ENCODE peak calls at places on chromosome 12, in ten cellular contexts. J is bronchial epithelial cell; R is fibroblast of pulmonary artery; A is stimulated activated CD4-positive, alpha-beta T cell treated with anti-CD3 and anti-CD28 coated beads, TNF-alpha, amount 100 ng/mL, for 24 hours; O is M059J; M is AML-193; C is D341Med; Y is lung microvascular endothelial cell; L is T-helper 2 cell; Q is COR-L47. F is an unnamed sample.

GRCh38 chr12:93873561-93873960 is 196.4 kb downstream of the CRADD start:
- DNase-seq in J (no peak), R (no peak), A (no peak), O (no peak), M (no peak), C (no peak), Y (no peak), L (no peak), Q (no peak), F (no peak)

GRCh38 chr12:48956279-48957140 is 777 bp downstream of the ARF3 start:
- DNase-seq in J (peak; percentile 95), R (peak; percentile 98), A (no peak), O (peak; percentile 97), M (peak; percentile 79), C (peak; percentile 90), Y (peak; percentile 98), L (no peak), Q (peak; percentile 89), F (peak; percentile 13)

GRCh38 chr12:97758586-97758985 is 296.0 kb downstream of the RMST start:
- DNase-seq in J (no peak), R (no peak), A (no peak), O (no peak), M (no peak), C (no peak), Y (no peak), L (no peak), Q (no peak), F (no peak)

GRCh38 chr12:93741741-93742085 is 64.5 kb downstream of the CRADD start:
- DNase-seq in J (no peak), R (no peak), A (no peak), O (peak; percentile 66), M (no peak), C (no peak), Y (peak; percentile 52), L (no peak), Q (no peak), F (no peak)

GRCh38 chr12:124603143-124603542 is 35.7 kb upstream of the NCOR2 start:
- DNase-seq in J (no peak), R (no peak), A (no peak), O (no peak), M (no peak), C (no peak), Y (no peak), L (no peak), Q (no peak), F (no peak)

GRCh38 chr12:72094490-72094889 is 155.8 kb downstream of the TPH2 start:
- DNase-seq in J (no peak), R (no peak), A (no peak), O (no peak), M (no peak), C (no peak), Y (no peak), L (no peak), Q (no peak), F (no peak)

GRCh38 chr12:75656650-75657049 is 145.2 kb upstream of the KRR1 start:
- DNase-seq in J (peak; percentile 99), R (peak; percentile 89), A (no peak), O (peak; percentile 89), M (no peak), C (no peak), Y (peak; percentile 94), L (no peak), Q (no peak), F (no peak)

GRCh38 chr12:113162102-113163029 is 12.8 kb downstream of the CFAP73 start:
- DNase-seq in J (no peak), R (peak; percentile 46), A (no peak), O (peak; percentile 55), M (no peak), C (no peak), Y (peak; percentile 55), L (no peak), Q (no peak), F (no peak)

GRCh38 chr12:9334026-9334692 is 126.0 kb upstream of the PZP start:
- DNase-seq in J (peak; percentile 50), R (no peak), A (no peak), O (no peak), M (peak; percentile 4), C (no peak), Y (no peak), L (no peak), Q (no peak), F (no peak)

GRCh38 chr12:44015333-44015941 is 179.6 kb downstream of the TMEM117 start:
- DNase-seq in J (peak; percentile 67), R (peak; percentile 76), A (no peak), O (peak; percentile 52), M (peak; percentile 39), C (no peak), Y (peak; percentile 48), L (no peak), Q (peak; percentile 20), F (no peak)

GRCh38 chr12:108180255-108181094 is 51.4 kb downstream of the WSCD2 start:
- DNase-seq in J (no peak), R (no peak), A (no peak), O (no peak), M (no peak), C (no peak), Y (no peak), L (no peak), Q (no peak), F (no peak)

GRCh38 chr12:89933911-89934310 is 225.3 kb upstream of the ATP2B1 start:
- DNase-seq in J (no peak), R (peak; percentile 33), A (no peak), O (peak; percentile 6), M (no peak), C (no peak), Y (no peak), L (no peak), Q (no peak), F (no peak)

F was measured in activated T-helper 1 cell treated with anti-CD3 and anti-CD28 coated beads, Interleukin-12 subunit alpha, Interleukin-12 subunit beta, Interleukin-2, Interleukin-4 antibody, amounts not matched to agents 30 ng/mL and 10 ng/mL and 1 ng/mL, durations not matched to agents 14 hours and 24 hours and 36 hours.